ENCODE peak calls at places on chromosomes 7 and 10, in nine cellular contexts. One of them, this sample, is unnamed.

GRCh38 chr7:118305686-118306085 is 81.2 kb downstream of the ANKRD7 start:
- DNase-seq in right lobe of liver: no peak
- DNase-seq in fibroblast of lung: peak; percentile 29
- DNase-seq in PC-3: no peak
- DNase-seq in WERI-Rb-1: no peak
- DNase-seq in MM.1S: no peak
- DNase-seq in progenitor cell of endocrine pancreas: no peak
- DNase-seq in upper lobe of right lung: no peak
- DNase-seq in left ventricle myocardium inferior: no peak
- DNase-seq in this sample: no peak

GRCh38 chr7:139749545-139749944 is 28.3 kb downstream of the HIPK2 start:
- DNase-seq in right lobe of liver: no peak
- DNase-seq in fibroblast of lung: no peak
- DNase-seq in PC-3: no peak
- DNase-seq in WERI-Rb-1: no peak
- DNase-seq in MM.1S: no peak
- DNase-seq in progenitor cell of endocrine pancreas: no peak
- DNase-seq in upper lobe of right lung: no peak
- DNase-seq in left ventricle myocardium inferior: no peak
- DNase-seq in this sample: no peak

GRCh38 chr7:134787720-134788119 is 8.3 kb downstream of the CALD1 start:
- DNase-seq in right lobe of liver: no peak
- DNase-seq in fibroblast of lung: no peak
- DNase-seq in PC-3: no peak
- DNase-seq in WERI-Rb-1: no peak
- DNase-seq in MM.1S: no peak
- DNase-seq in progenitor cell of endocrine pancreas: no peak
- DNase-seq in upper lobe of right lung: no peak
- DNase-seq in left ventricle myocardium inferior: no peak
- DNase-seq in this sample: no peak

GRCh38 chr7:79880312-79880711 is 254.3 kb upstream of the GNAI1 start:
- DNase-seq in right lobe of liver: no peak
- DNase-seq in fibroblast of lung: no peak
- DNase-seq in PC-3: no peak
- DNase-seq in WERI-Rb-1: peak; percentile 10
- DNase-seq in MM.1S: no peak
- DNase-seq in progenitor cell of endocrine pancreas: no peak
- DNase-seq in upper lobe of right lung: no peak
- DNase-seq in left ventricle myocardium inferior: no peak
- DNase-seq in this sample: no peak

GRCh38 chr7:5586279-5586962 is 162.8 kb upstream of the TNRC18 start:
- DNase-seq in right lobe of liver: no peak
- DNase-seq in fibroblast of lung: no peak
- DNase-seq in PC-3: peak; percentile 61
- DNase-seq in WERI-Rb-1: peak; percentile 75
- DNase-seq in MM.1S: no peak
- DNase-seq in progenitor cell of endocrine pancreas: no peak
- DNase-seq in upper lobe of right lung: no peak
- DNase-seq in left ventricle myocardium inferior: no peak
- DNase-seq in this sample: no peak

GRCh38 chr10:71307469-71308085 is 11.5 kb upstream of the SLC29A3 start:
- DNase-seq in right lobe of liver: peak; percentile 85
- DNase-seq in fibroblast of lung: no peak
- DNase-seq in PC-3: no peak
- DNase-seq in WERI-Rb-1: no peak
- DNase-seq in MM.1S: no peak
- DNase-seq in progenitor cell of endocrine pancreas: no peak
- DNase-seq in upper lobe of right lung: no peak
- DNase-seq in left ventricle myocardium inferior: no peak
- DNase-seq in this sample: no peak

GRCh38 chr7:6256709-6257535 is 15.5 kb downstream of the CYTH3 start:
- DNase-seq in right lobe of liver: peak; percentile 60
- DNase-seq in fibroblast of lung: peak; percentile 80
- DNase-seq in PC-3: no peak
- DNase-seq in WERI-Rb-1: no peak
- DNase-seq in MM.1S: peak; percentile 67
- DNase-seq in progenitor cell of endocrine pancreas: no peak
- DNase-seq in upper lobe of right lung: no peak
- DNase-seq in left ventricle myocardium inferior: peak; percentile 73
- DNase-seq in this sample: no peak

GRCh38 chr10:93815304-93816091 is 57.8 kb downstream of the LGI1 start:
- DNase-seq in right lobe of liver: no peak
- DNase-seq in fibroblast of lung: no peak
- DNase-seq in PC-3: peak; percentile 12
- DNase-seq in WERI-Rb-1: peak; percentile 69
- DNase-seq in MM.1S: no peak
- DNase-seq in progenitor cell of endocrine pancreas: no peak
- DNase-seq in upper lobe of right lung: no peak
- DNase-seq in left ventricle myocardium inferior: no peak
- DNase-seq in this sample: no peak

DNA sequence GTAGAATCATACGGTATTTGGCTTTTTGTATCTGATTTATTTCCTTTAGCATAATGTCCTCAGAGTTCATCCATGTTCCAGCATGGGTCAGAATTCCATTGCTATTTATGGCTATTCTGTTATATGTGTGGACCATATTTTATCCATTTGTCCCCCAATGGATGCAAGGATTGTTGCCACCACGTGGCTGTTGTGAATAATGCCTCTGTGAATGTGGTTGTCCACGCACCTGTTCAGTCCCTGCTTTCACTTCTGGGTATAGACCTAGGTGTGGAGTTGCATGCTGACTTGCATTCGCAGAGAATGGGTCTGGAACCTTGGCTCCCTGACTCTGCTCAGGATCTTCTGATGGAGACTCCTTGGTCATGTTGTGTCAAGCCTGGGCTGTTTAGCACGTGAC is 199.9 kb downstream of the CAMK1D start:
- DNase-seq in right lobe of liver: no peak
- DNase-seq in fibroblast of lung: no peak
- DNase-seq in PC-3: peak; percentile 19
- DNase-seq in WERI-Rb-1: peak; percentile 6
- DNase-seq in MM.1S: peak; percentile 58
- DNase-seq in progenitor cell of endocrine pancreas: no peak
- DNase-seq in upper lobe of right lung: no peak
- DNase-seq in left ventricle myocardium inferior: no peak
- DNase-seq in this sample: peak; percentile 7
- TF ChIP-seq CTCF in right lobe of liver: no peak
- TF ChIP-seq CTCF in fibroblast of lung: no peak
- TF ChIP-seq CTCF in PC-3: peak; percentile 28
- TF ChIP-seq CTCF in WERI-Rb-1: no peak
- TF ChIP-seq CTCF in MM.1S: peak; percentile 41
- TF ChIP-seq CTCF in progenitor cell of endocrine pancreas: no peak
- TF ChIP-seq CTCF in upper lobe of right lung: no peak
- TF ChIP-seq CTCF in left ventricle myocardium inferior: no peak
- TF ChIP-seq CTCF in this sample: no peak

GRCh38 chr7:100357131-100357561 is 771 bp upstream of the PILRB start:
- DNase-seq in right lobe of liver: no peak
- DNase-seq in fibroblast of lung: no peak
- DNase-seq in PC-3: no peak
- DNase-seq in WERI-Rb-1: no peak
- DNase-seq in MM.1S: no peak
- DNase-seq in progenitor cell of endocrine pancreas: no peak
- DNase-seq in upper lobe of right lung: no peak
- DNase-seq in left ventricle myocardium inferior: no peak
- DNase-seq in this sample: no peak

GRCh38 chr7:100356416-100357068 is 1.4 kb upstream of the PILRB start:
- DNase-seq in right lobe of liver: no peak
- DNase-seq in fibroblast of lung: no peak
- DNase-seq in PC-3: no peak
- DNase-seq in WERI-Rb-1: no peak
- DNase-seq in MM.1S: no peak
- DNase-seq in progenitor cell of endocrine pancreas: no peak
- DNase-seq in upper lobe of right lung: no peak
- DNase-seq in left ventricle myocardium inferior: no peak
- DNase-seq in this sample: no peak

GRCh38 chr7:100360102-100360607 is 2.2 kb downstream of the PILRB start:
- DNase-seq in right lobe of liver: no peak
- DNase-seq in fibroblast of lung: no peak
- DNase-seq in PC-3: no peak
- DNase-seq in WERI-Rb-1: no peak
- DNase-seq in MM.1S: no peak
- DNase-seq in progenitor cell of endocrine pancreas: no peak
- DNase-seq in upper lobe of right lung: peak; percentile 16
- DNase-seq in left ventricle myocardium inferior: no peak
- DNase-seq in this sample: no peak

GRCh38 chr7:100358857-100359212 is 918 bp downstream of the PILRB start:
- DNase-seq in right lobe of liver: no peak
- DNase-seq in fibroblast of lung: no peak
- DNase-seq in PC-3: no peak
- DNase-seq in WERI-Rb-1: no peak
- DNase-seq in MM.1S: no peak
- DNase-seq in progenitor cell of endocrine pancreas: no peak
- DNase-seq in upper lobe of right lung: no peak
- DNase-seq in left ventricle myocardium inferior: no peak
- DNase-seq in this sample: no peak

DNA sequence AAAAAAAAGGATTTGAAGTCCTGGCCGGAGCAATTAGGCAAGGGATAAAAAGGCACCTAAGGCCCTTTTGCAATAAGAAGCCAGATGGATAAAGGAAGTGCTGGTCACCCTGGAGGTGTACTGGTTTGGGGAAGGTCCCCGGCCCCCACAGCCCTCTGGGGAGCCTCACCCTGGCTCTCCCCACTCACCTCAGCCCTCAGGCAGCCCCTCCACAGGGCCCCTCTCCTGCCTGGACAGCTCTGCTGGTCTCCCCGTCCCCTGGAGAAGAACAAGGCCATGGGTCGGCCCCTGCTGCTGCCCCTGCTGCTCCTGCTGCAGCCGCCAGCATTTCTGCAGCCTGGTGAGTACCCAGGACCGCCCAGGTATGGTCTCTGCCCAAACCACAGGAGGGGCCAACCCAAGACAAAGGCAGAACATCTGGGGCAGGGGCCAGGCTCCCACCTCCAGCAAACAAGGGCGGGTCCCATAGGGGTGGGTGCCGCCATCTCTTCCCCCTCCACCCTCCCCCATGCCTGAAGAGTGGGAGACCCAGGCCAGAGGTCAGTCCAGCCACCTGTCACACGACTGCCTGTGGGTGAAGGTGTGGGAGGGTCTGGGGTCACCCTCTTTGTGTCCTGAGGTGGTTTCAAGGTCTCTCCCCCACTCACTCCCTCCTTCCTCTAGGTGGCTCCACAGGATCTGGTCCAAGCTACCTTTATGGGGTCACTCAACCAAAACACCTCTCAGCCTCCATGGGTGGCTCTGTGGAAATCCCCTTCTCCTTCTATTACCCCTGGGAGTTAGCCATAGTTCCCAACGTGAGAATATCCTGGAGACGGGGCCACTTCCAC is at the start of gene PILRB:
- DNase-seq in right lobe of liver: no peak
- DNase-seq in fibroblast of lung: no peak
- DNase-seq in PC-3: no peak
- DNase-seq in WERI-Rb-1: no peak
- DNase-seq in MM.1S: no peak
- DNase-seq in progenitor cell of endocrine pancreas: no peak
- DNase-seq in upper lobe of right lung: no peak
- DNase-seq in left ventricle myocardium inferior: no peak
- DNase-seq in this sample: no peak
- TF ChIP-seq CTCF in right lobe of liver: no peak
- TF ChIP-seq CTCF in fibroblast of lung: no peak
- TF ChIP-seq CTCF in PC-3: no peak
- TF ChIP-seq CTCF in WERI-Rb-1: peak; percentile 36
- TF ChIP-seq CTCF in MM.1S: no peak
- TF ChIP-seq CTCF in progenitor cell of endocrine pancreas: no peak
- TF ChIP-seq CTCF in upper lobe of right lung: no peak
- TF ChIP-seq CTCF in left ventricle myocardium inferior: no peak
- TF ChIP-seq CTCF in this sample: no peak

GRCh38 chr7:41893656-41894055 is 190.8 kb upstream of the INHBA start:
- DNase-seq in right lobe of liver: no peak
- DNase-seq in fibroblast of lung: no peak
- DNase-seq in PC-3: no peak
- DNase-seq in WERI-Rb-1: no peak
- DNase-seq in MM.1S: no peak
- DNase-seq in progenitor cell of endocrine pancreas: no peak
- DNase-seq in upper lobe of right lung: no peak
- DNase-seq in left ventricle myocardium inferior: no peak
- DNase-seq in this sample: no peak

GRCh38 chr7:41889472-41889871 is 186.6 kb upstream of the INHBA start:
- DNase-seq in right lobe of liver: no peak
- DNase-seq in fibroblast of lung: no peak
- DNase-seq in PC-3: no peak
- DNase-seq in WERI-Rb-1: no peak
- DNase-seq in MM.1S: no peak
- DNase-seq in progenitor cell of endocrine pancreas: no peak
- DNase-seq in upper lobe of right lung: no peak
- DNase-seq in left ventricle myocardium inferior: no peak
- DNase-seq in this sample: no peak

GRCh38 chr7:41889040-41889439 is 186.2 kb upstream of the INHBA start:
- DNase-seq in right lobe of liver: no peak
- DNase-seq in fibroblast of lung: no peak
- DNase-seq in PC-3: no peak
- DNase-seq in WERI-Rb-1: no peak
- DNase-seq in MM.1S: no peak
- DNase-seq in progenitor cell of endocrine pancreas: no peak
- DNase-seq in upper lobe of right lung: no peak
- DNase-seq in left ventricle myocardium inferior: no peak
- DNase-seq in this sample: no peak

GRCh38 chr7:41890631-41891265 is 187.9 kb upstream of the INHBA start:
- DNase-seq in right lobe of liver: no peak
- DNase-seq in fibroblast of lung: no peak
- DNase-seq in PC-3: no peak
- DNase-seq in WERI-Rb-1: no peak
- DNase-seq in MM.1S: no peak
- DNase-seq in progenitor cell of endocrine pancreas: no peak
- DNase-seq in upper lobe of right lung: no peak
- DNase-seq in left ventricle myocardium inferior: peak; percentile 36
- DNase-seq in this sample: no peak

GRCh38 chr7:41891967-41892755 is 189.3 kb upstream of the INHBA start:
- DNase-seq in right lobe of liver: no peak
- DNase-seq in fibroblast of lung: no peak
- DNase-seq in PC-3: no peak
- DNase-seq in WERI-Rb-1: peak; percentile 11
- DNase-seq in MM.1S: no peak
- DNase-seq in progenitor cell of endocrine pancreas: no peak
- DNase-seq in upper lobe of right lung: no peak
- DNase-seq in left ventricle myocardium inferior: no peak
- DNase-seq in this sample: no peak
- TF ChIP-seq CTCF in right lobe of liver: no peak
- TF ChIP-seq CTCF in fibroblast of lung: no peak
- TF ChIP-seq CTCF in PC-3: peak; percentile 27
- TF ChIP-seq CTCF in WERI-Rb-1: peak; percentile 23
- TF ChIP-seq CTCF in MM.1S: no peak
- TF ChIP-seq CTCF in progenitor cell of endocrine pancreas: peak; percentile 33
- TF ChIP-seq CTCF in upper lobe of right lung: no peak
- TF ChIP-seq CTCF in left ventricle myocardium inferior: no peak
- TF ChIP-seq CTCF in this sample: no peak

DNA sequence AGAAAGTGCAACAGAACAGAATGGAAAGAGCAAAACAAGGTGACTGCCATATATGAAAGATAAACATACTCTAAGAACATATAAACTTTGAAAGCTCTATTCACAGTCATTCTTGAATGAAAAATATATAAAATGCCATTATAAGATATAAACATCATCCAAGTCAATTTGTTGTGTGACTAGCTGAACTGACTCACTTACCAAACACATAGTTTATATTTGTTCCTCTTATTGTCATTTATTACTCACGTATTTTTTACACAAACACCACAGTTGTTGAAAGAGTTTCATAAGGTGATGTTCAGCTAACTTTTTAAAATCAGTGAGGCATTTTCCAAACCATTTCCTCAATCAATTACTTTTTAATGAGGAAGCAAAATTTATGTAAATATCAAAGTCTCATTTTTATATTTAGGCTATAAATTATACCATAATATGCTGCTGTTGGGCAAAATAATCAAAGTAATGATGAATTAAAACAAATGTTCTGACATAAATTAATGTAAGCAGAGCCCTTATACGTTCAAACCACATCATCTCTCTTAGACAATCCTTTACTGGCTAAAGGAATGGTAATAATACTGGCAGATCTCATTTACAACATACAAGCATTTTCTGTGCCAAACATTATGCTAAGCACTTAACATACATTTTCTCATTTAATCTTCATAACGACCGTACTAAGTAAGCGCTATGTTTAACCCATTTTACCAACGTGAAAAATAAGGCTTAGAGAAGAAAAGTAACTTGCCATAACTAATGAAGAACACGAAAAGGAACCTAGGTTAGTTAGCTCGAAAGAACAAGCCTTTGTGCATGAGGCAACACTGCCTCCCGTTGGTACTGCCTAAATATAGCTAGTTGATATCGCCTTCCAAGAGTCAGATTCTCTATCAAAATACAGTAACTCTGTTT is 7.3 kb downstream of the LRRN3 start:
- DNase-seq in right lobe of liver: no peak
- DNase-seq in fibroblast of lung: peak; percentile 42
- DNase-seq in PC-3: peak; percentile 73
- DNase-seq in WERI-Rb-1: peak; percentile 28
- DNase-seq in MM.1S: peak; percentile 91
- DNase-seq in progenitor cell of endocrine pancreas: no peak
- DNase-seq in upper lobe of right lung: no peak
- DNase-seq in left ventricle myocardium inferior: peak; percentile 17
- DNase-seq in this sample: peak; percentile 35
- TF ChIP-seq CTCF in right lobe of liver: peak; percentile 45
- TF ChIP-seq CTCF in fibroblast of lung: peak; percentile 65
- TF ChIP-seq CTCF in PC-3: peak; percentile 86
- TF ChIP-seq CTCF in WERI-Rb-1: peak; percentile 76
- TF ChIP-seq CTCF in MM.1S: peak; percentile 99
- TF ChIP-seq CTCF in progenitor cell of endocrine pancreas: peak; percentile 78
- TF ChIP-seq CTCF in upper lobe of right lung: peak; percentile 72
- TF ChIP-seq CTCF in left ventricle myocardium inferior: peak; percentile 81
- TF ChIP-seq CTCF in this sample: no peak